ENCODE peak calls at places on chromosome 1, in ten cellular contexts. One of them, this sample, is unnamed.

GRCh38 chr1:113392541-113392940 is 2.2 kb downstream of the MAGI3 start:
- DNase-seq in T-helper 2 cell: no peak
- DNase-seq in stimulated activated CD4-positive, alpha-beta T cell treated with anti-CD3 and anti-CD28 coated beads, Interleukin-1b, Interleukin-23, amount 100 ng/mL, for 1 hour: no peak
- DNase-seq in fibroblast of pulmonary artery: no peak
- DNase-seq in brain microvascular endothelial cell: no peak
- DNase-seq in caudate nucleus: no peak
- DNase-seq in naive thymus-derived CD8-positive, alpha-beta T cell: no peak
- DNase-seq in CD4-positive, CD25-positive, alpha-beta regulatory T cell: no peak
- DNase-seq in tibial artery: no peak
- DNase-seq in GM12865: no peak
- DNase-seq in this sample: no peak

GRCh38 chr1:211606327-211606913 is 27.5 kb upstream of the SLC30A1 start:
- DNase-seq in T-helper 2 cell: no peak
- DNase-seq in stimulated activated CD4-positive, alpha-beta T cell treated with anti-CD3 and anti-CD28 coated beads, Interleukin-1b, Interleukin-23, amount 100 ng/mL, for 1 hour: no peak
- DNase-seq in fibroblast of pulmonary artery: no peak
- DNase-seq in brain microvascular endothelial cell: no peak
- DNase-seq in caudate nucleus: no peak
- DNase-seq in naive thymus-derived CD8-positive, alpha-beta T cell: no peak
- DNase-seq in CD4-positive, CD25-positive, alpha-beta regulatory T cell: peak; percentile 60
- DNase-seq in tibial artery: no peak
- DNase-seq in GM12865: peak; percentile 75
- DNase-seq in this sample: no peak

GRCh38 chr1:27341525-27342252 is at the start of gene SYTL1:
- DNase-seq in T-helper 2 cell: peak; percentile 37
- DNase-seq in stimulated activated CD4-positive, alpha-beta T cell treated with anti-CD3 and anti-CD28 coated beads, Interleukin-1b, Interleukin-23, amount 100 ng/mL, for 1 hour: no peak
- DNase-seq in fibroblast of pulmonary artery: peak; percentile 68
- DNase-seq in brain microvascular endothelial cell: peak; percentile 64
- DNase-seq in caudate nucleus: no peak
- DNase-seq in naive thymus-derived CD8-positive, alpha-beta T cell: peak; percentile 78
- DNase-seq in CD4-positive, CD25-positive, alpha-beta regulatory T cell: peak; percentile 83
- DNase-seq in tibial artery: no peak
- DNase-seq in GM12865: peak; percentile 64
- DNase-seq in this sample: no peak

GRCh38 chr1:79460773-79461436 is 454.4 kb upstream of the ADGRL4 start:
- DNase-seq in T-helper 2 cell: no peak
- DNase-seq in stimulated activated CD4-positive, alpha-beta T cell treated with anti-CD3 and anti-CD28 coated beads, Interleukin-1b, Interleukin-23, amount 100 ng/mL, for 1 hour: no peak
- DNase-seq in fibroblast of pulmonary artery: no peak
- DNase-seq in brain microvascular endothelial cell: no peak
- DNase-seq in caudate nucleus: no peak
- DNase-seq in naive thymus-derived CD8-positive, alpha-beta T cell: no peak
- DNase-seq in CD4-positive, CD25-positive, alpha-beta regulatory T cell: no peak
- DNase-seq in tibial artery: no peak
- DNase-seq in GM12865: peak; percentile 84
- DNase-seq in this sample: no peak

GRCh38 chr1:205442051-205442721 is 13.7 kb downstream of the BLACAT1 start:
- DNase-seq in T-helper 2 cell: no peak
- DNase-seq in stimulated activated CD4-positive, alpha-beta T cell treated with anti-CD3 and anti-CD28 coated beads, Interleukin-1b, Interleukin-23, amount 100 ng/mL, for 1 hour: no peak
- DNase-seq in fibroblast of pulmonary artery: no peak
- DNase-seq in brain microvascular endothelial cell: no peak
- DNase-seq in caudate nucleus: no peak
- DNase-seq in naive thymus-derived CD8-positive, alpha-beta T cell: no peak
- DNase-seq in CD4-positive, CD25-positive, alpha-beta regulatory T cell: no peak
- DNase-seq in tibial artery: no peak
- DNase-seq in GM12865: no peak
- DNase-seq in this sample: no peak

GRCh38 chr1:10446790-10447422 is 2.9 kb upstream of the CORT start:
- DNase-seq in T-helper 2 cell: no peak
- DNase-seq in stimulated activated CD4-positive, alpha-beta T cell treated with anti-CD3 and anti-CD28 coated beads, Interleukin-1b, Interleukin-23, amount 100 ng/mL, for 1 hour: no peak
- DNase-seq in fibroblast of pulmonary artery: no peak
- DNase-seq in brain microvascular endothelial cell: no peak
- DNase-seq in caudate nucleus: no peak
- DNase-seq in naive thymus-derived CD8-positive, alpha-beta T cell: no peak
- DNase-seq in CD4-positive, CD25-positive, alpha-beta regulatory T cell: no peak
- DNase-seq in tibial artery: no peak
- DNase-seq in GM12865: no peak
- DNase-seq in this sample: no peak

GRCh38 chr1:246592695-246593094 is 26.4 kb downstream of the CNST start:
- DNase-seq in T-helper 2 cell: no peak
- DNase-seq in stimulated activated CD4-positive, alpha-beta T cell treated with anti-CD3 and anti-CD28 coated beads, Interleukin-1b, Interleukin-23, amount 100 ng/mL, for 1 hour: no peak
- DNase-seq in fibroblast of pulmonary artery: peak; percentile 91
- DNase-seq in brain microvascular endothelial cell: peak; percentile 90
- DNase-seq in caudate nucleus: no peak
- DNase-seq in naive thymus-derived CD8-positive, alpha-beta T cell: no peak
- DNase-seq in CD4-positive, CD25-positive, alpha-beta regulatory T cell: no peak
- DNase-seq in tibial artery: no peak
- DNase-seq in GM12865: no peak
- DNase-seq in this sample: no peak

GRCh38 chr1:155125511-155125945 is 2.1 kb upstream of the EFNA1 start:
- DNase-seq in T-helper 2 cell: no peak
- DNase-seq in stimulated activated CD4-positive, alpha-beta T cell treated with anti-CD3 and anti-CD28 coated beads, Interleukin-1b, Interleukin-23, amount 100 ng/mL, for 1 hour: no peak
- DNase-seq in fibroblast of pulmonary artery: no peak
- DNase-seq in brain microvascular endothelial cell: no peak
- DNase-seq in caudate nucleus: no peak
- DNase-seq in naive thymus-derived CD8-positive, alpha-beta T cell: no peak
- DNase-seq in CD4-positive, CD25-positive, alpha-beta regulatory T cell: no peak
- DNase-seq in tibial artery: no peak
- DNase-seq in GM12865: no peak
- DNase-seq in this sample: no peak

GRCh38 chr1:2300004-2300771 is 72.1 kb downstream of the SKI start:
- DNase-seq in T-helper 2 cell: peak; percentile 42
- DNase-seq in stimulated activated CD4-positive, alpha-beta T cell treated with anti-CD3 and anti-CD28 coated beads, Interleukin-1b, Interleukin-23, amount 100 ng/mL, for 1 hour: peak; percentile 50
- DNase-seq in fibroblast of pulmonary artery: no peak
- DNase-seq in brain microvascular endothelial cell: no peak
- DNase-seq in caudate nucleus: no peak
- DNase-seq in naive thymus-derived CD8-positive, alpha-beta T cell: peak; percentile 91
- DNase-seq in CD4-positive, CD25-positive, alpha-beta regulatory T cell: peak; percentile 92
- DNase-seq in tibial artery: no peak
- DNase-seq in GM12865: peak; percentile 93
- DNase-seq in this sample: no peak

GRCh38 chr1:164914208-164914607 is 355.2 kb downstream of the PBX1 start:
- DNase-seq in T-helper 2 cell: no peak
- DNase-seq in stimulated activated CD4-positive, alpha-beta T cell treated with anti-CD3 and anti-CD28 coated beads, Interleukin-1b, Interleukin-23, amount 100 ng/mL, for 1 hour: no peak
- DNase-seq in fibroblast of pulmonary artery: peak; percentile 81
- DNase-seq in brain microvascular endothelial cell: peak; percentile 38
- DNase-seq in caudate nucleus: no peak
- DNase-seq in naive thymus-derived CD8-positive, alpha-beta T cell: no peak
- DNase-seq in CD4-positive, CD25-positive, alpha-beta regulatory T cell: no peak
- DNase-seq in tibial artery: no peak
- DNase-seq in GM12865: no peak
- DNase-seq in this sample: no peak

GRCh38 chr1:79745928-79746327 is 739.4 kb upstream of the ADGRL4 start:
- DNase-seq in T-helper 2 cell: no peak
- DNase-seq in stimulated activated CD4-positive, alpha-beta T cell treated with anti-CD3 and anti-CD28 coated beads, Interleukin-1b, Interleukin-23, amount 100 ng/mL, for 1 hour: no peak
- DNase-seq in fibroblast of pulmonary artery: no peak
- DNase-seq in brain microvascular endothelial cell: no peak
- DNase-seq in caudate nucleus: no peak
- DNase-seq in naive thymus-derived CD8-positive, alpha-beta T cell: no peak
- DNase-seq in CD4-positive, CD25-positive, alpha-beta regulatory T cell: no peak
- DNase-seq in tibial artery: no peak
- DNase-seq in GM12865: no peak
- DNase-seq in this sample: no peak

GRCh38 chr1:148362141-148362929 is 120.8 kb downstream of the PPIAL4G start:
- DNase-seq in T-helper 2 cell: no peak
- DNase-seq in stimulated activated CD4-positive, alpha-beta T cell treated with anti-CD3 and anti-CD28 coated beads, Interleukin-1b, Interleukin-23, amount 100 ng/mL, for 1 hour: no peak
- DNase-seq in fibroblast of pulmonary artery: no peak
- DNase-seq in brain microvascular endothelial cell: peak; percentile 45
- DNase-seq in caudate nucleus: no peak
- DNase-seq in naive thymus-derived CD8-positive, alpha-beta T cell: no peak
- DNase-seq in CD4-positive, CD25-positive, alpha-beta regulatory T cell: peak; percentile 26
- DNase-seq in tibial artery: no peak
- DNase-seq in GM12865: no peak
- DNase-seq in this sample: no peak

GRCh38 chr1:40039757-40040510 is 595 bp upstream of the CAP1 start:
- DNase-seq in T-helper 2 cell: peak; percentile 28
- DNase-seq in stimulated activated CD4-positive, alpha-beta T cell treated with anti-CD3 and anti-CD28 coated beads, Interleukin-1b, Interleukin-23, amount 100 ng/mL, for 1 hour: peak; percentile 21
- DNase-seq in fibroblast of pulmonary artery: peak; percentile 85
- DNase-seq in brain microvascular endothelial cell: peak; percentile 85
- DNase-seq in caudate nucleus: peak; percentile 57
- DNase-seq in naive thymus-derived CD8-positive, alpha-beta T cell: peak; percentile 91
- DNase-seq in CD4-positive, CD25-positive, alpha-beta regulatory T cell: peak; percentile 97
- DNase-seq in tibial artery: peak; percentile 92
- DNase-seq in GM12865: peak; percentile 97
- DNase-seq in this sample: peak; percentile 36

GRCh38 chr1:241600496-241600901 is 39.7 kb downstream of the CHML start:
- DNase-seq in T-helper 2 cell: no peak
- DNase-seq in stimulated activated CD4-positive, alpha-beta T cell treated with anti-CD3 and anti-CD28 coated beads, Interleukin-1b, Interleukin-23, amount 100 ng/mL, for 1 hour: no peak
- DNase-seq in fibroblast of pulmonary artery: no peak
- DNase-seq in brain microvascular endothelial cell: no peak
- DNase-seq in caudate nucleus: no peak
- DNase-seq in naive thymus-derived CD8-positive, alpha-beta T cell: no peak
- DNase-seq in CD4-positive, CD25-positive, alpha-beta regulatory T cell: no peak
- DNase-seq in tibial artery: no peak
- DNase-seq in GM12865: peak; percentile 51
- DNase-seq in this sample: no peak

GRCh38 chr1:53550201-53550741 is 91.1 kb downstream of the DMRTB1 start:
- DNase-seq in T-helper 2 cell: no peak
- DNase-seq in stimulated activated CD4-positive, alpha-beta T cell treated with anti-CD3 and anti-CD28 coated beads, Interleukin-1b, Interleukin-23, amount 100 ng/mL, for 1 hour: no peak
- DNase-seq in fibroblast of pulmonary artery: peak; percentile 31
- DNase-seq in brain microvascular endothelial cell: peak; percentile 50
- DNase-seq in caudate nucleus: no peak
- DNase-seq in naive thymus-derived CD8-positive, alpha-beta T cell: peak; percentile 32
- DNase-seq in CD4-positive, CD25-positive, alpha-beta regulatory T cell: no peak
- DNase-seq in tibial artery: peak; percentile 23
- DNase-seq in GM12865: no peak
- DNase-seq in this sample: no peak

This sample was measured in substantia nigra.